ENCODE peak calls at places on chromosomes 12 and 14, in ten cellular contexts. V is HFFc6; T is mammary epithelial cell; O is CD8-positive, alpha-beta T cell; I is adrenal gland; X is astrocyte of the spinal cord; Q is BJ; B is sigmoid colon; G is GM06990; F is nephron progenitor cell. K is an unnamed sample.

GRCh38 chr12:119809023-119809422 is 68.1 kb downstream of the CIT start:
- DNase-seq in V (no peak), T (no peak), O (no peak), I (no peak), X (no peak), Q (no peak), B (no peak), G (no peak), F (no peak), K (no peak)

GRCh38 chr12:79686171-79686570 is 4.6 kb downstream of the PAWR start:
- DNase-seq in V (no peak), T (peak; percentile 56), O (no peak), I (no peak), X (no peak), Q (no peak), B (no peak), G (no peak), F (no peak), K (no peak)

GRCh38 chr14:53951661-53952265 is 4.9 kb downstream of the BMP4 start:
- DNase-seq in V (no peak), T (no peak), O (no peak), I (no peak), X (peak; percentile 26), Q (no peak), B (no peak), G (no peak), F (peak; percentile 63), K (no peak)

GRCh38 chr12:110704750-110705149 is 15.8 kb upstream of the HVCN1 start:
- DNase-seq in V (no peak), T (peak; percentile 24), O (no peak), I (no peak), X (no peak), Q (no peak), B (no peak), G (no peak), F (no peak), K (no peak)

GRCh38 chr12:29148065-29148957 is 767 bp upstream of the FAR2 start:
- DNase-seq in V (no peak), T (peak; percentile 5), O (no peak), I (no peak), X (peak; percentile 22), Q (no peak), B (peak; percentile 83), G (no peak), F (peak; percentile 7), K (peak; percentile 63)

GRCh38 chr12:2489266-2489665 is 305.5 kb upstream of the FKBP4 start:
- DNase-seq in V (no peak), T (no peak), O (no peak), I (no peak), X (no peak), Q (no peak), B (no peak), G (no peak), F (no peak), K (no peak)

GRCh38 chr14:59032821-59033220 is 155.6 kb upstream of the DAAM1 start:
- DNase-seq in V (no peak), T (no peak), O (no peak), I (no peak), X (no peak), Q (no peak), B (no peak), G (no peak), F (no peak), K (no peak)

GRCh38 chr14:94805726-94806288 is 35.9 kb upstream of the GSC start:
- DNase-seq in V (no peak), T (no peak), O (no peak), I (no peak), X (no peak), Q (no peak), B (peak; percentile 74), G (no peak), F (no peak), K (no peak)

GRCh38 chr12:119412811-119413794 is 78.6 kb downstream of the CCDC60 start:
- DNase-seq in V (peak; percentile 49), T (peak; percentile 28), O (no peak), I (peak; percentile 50), X (peak; percentile 56), Q (peak; percentile 1), B (peak; percentile 82), G (peak; percentile 11), F (peak; percentile 82), K (no peak)

GRCh38 chr14:89629383-89629782 is 212.3 kb upstream of the FOXN3 start:
- DNase-seq in V (no peak), T (no peak), O (no peak), I (no peak), X (no peak), Q (no peak), B (no peak), G (no peak), F (no peak), K (no peak)

GRCh38 chr12:76878899-76879709 is at the start of gene CSRP2:
- DNase-seq in V (peak; percentile 58), T (peak; percentile 90), O (peak; percentile 64), I (peak; percentile 81), X (peak; percentile 91), Q (no peak), B (peak; percentile 93), G (peak; percentile 75), F (peak; percentile 96), K (peak; percentile 93)
- TF ChIP-seq CTCF in V (peak; percentile 54), T (peak; percentile 13), O (no peak), I (peak; percentile 29), X (peak; percentile 30), Q (peak; percentile 47), B (peak; percentile 15), G (no peak), F (peak; percentile 30), K (peak; percentile 39)

GRCh38 chr12:100753837-100754236 is 40.7 kb upstream of the ANO4 start:
- DNase-seq in V (no peak), T (peak; percentile 99), O (no peak), I (no peak), X (peak; percentile 38), Q (no peak), B (no peak), G (no peak), F (no peak), K (no peak)
- TF ChIP-seq CTCF in V (no peak), T (no peak), O (no peak), I (no peak), X (no peak), Q (no peak), B (no peak), G (no peak), F (no peak), K (no peak)

DNA sequence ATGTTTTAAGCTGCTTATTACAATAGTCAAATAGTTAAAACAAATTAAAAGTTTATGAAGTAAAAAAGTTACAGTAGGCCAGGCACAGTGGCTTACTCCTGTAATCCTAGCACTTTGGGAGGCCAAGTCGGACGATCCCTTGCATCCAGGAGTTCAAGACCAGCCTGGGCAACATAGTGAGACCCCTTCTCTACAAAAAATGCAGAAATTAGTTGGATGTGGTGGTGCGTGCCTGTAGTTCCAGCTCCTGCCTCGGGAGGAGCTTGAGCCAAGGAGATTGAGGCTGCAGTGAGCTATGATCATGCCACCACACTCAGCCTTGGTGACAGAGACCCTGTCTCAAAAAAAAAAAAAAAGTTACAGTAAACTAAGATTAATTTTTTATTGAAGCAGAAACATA is 142.6 kb downstream of the MIPOL1 start:
- DNase-seq in V (no peak), T (no peak), O (no peak), I (no peak), X (no peak), Q (no peak), B (no peak), G (no peak), F (no peak), K (no peak)
- TF ChIP-seq CTCF in V (peak; percentile 22), T (peak; percentile 3), O (no peak), I (no peak), X (no peak), Q (no peak), B (no peak), G (no peak), F (no peak), K (no peak)

DNA sequence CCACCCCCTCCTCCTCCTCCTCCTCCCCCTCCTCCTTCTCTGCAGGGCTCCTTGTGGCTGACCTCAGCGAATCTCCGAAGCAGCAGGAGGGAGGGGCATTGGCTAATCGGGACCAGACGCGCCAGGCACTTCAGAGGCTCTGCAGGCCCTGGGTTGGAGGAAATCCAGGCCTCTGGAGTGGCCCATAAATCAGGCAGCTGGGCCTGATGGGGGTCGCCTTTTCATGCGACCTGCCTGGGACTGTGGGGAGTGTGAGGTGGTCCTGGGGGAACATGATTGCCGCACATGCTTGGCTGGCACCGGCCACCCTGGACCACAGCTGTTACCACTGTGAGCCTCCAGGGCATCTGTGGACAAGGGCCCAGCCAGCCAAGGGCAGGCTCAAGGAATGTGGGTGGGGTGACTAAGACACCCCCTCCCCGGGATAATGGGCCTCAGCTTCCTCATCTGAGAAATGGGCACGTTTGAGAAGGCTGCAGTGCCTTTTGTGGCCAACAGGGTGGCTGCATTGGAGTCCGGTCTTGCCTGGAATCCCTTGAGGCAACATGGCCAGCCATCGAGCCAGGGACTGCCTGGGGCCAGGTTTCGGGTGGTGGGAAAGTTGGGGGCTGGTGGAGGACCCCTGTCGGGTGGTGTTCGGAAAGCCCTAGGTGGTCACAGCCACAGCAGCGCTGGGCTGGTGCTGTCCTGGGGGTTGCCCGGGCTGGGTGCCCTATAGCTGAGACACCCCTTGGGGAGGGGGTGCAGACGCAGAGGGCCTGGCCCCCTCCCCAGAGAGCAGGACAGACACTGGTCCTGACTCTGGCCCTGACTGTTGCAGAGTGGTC is 12.0 kb downstream of the KIF26A start:
- DNase-seq in V (no peak), T (no peak), O (no peak), I (peak; percentile 35), X (peak; percentile 67), Q (peak; percentile 13), B (no peak), G (no peak), F (peak; percentile 75), K (no peak)
- TF ChIP-seq CTCF in V (peak; percentile 60), T (no peak), O (no peak), I (no peak), X (no peak), Q (peak; percentile 49), B (no peak), G (peak; percentile 26), F (peak; percentile 39), K (no peak)

GRCh38 chr12:127450822-127451221 is 816.1 kb upstream of the TMEM132C start:
- DNase-seq in V (no peak), T (no peak), O (no peak), I (no peak), X (no peak), Q (no peak), B (no peak), G (no peak), F (no peak), K (no peak)
- TF ChIP-seq CTCF in V (no peak), T (no peak), O (no peak), I (no peak), X (peak; percentile 3), Q (no peak), B (no peak), G (no peak), F (no peak), K (no peak)

K was measured in upper lobe of right lung.